ENCODE peak calls at places on chromosomes 1 and 21, in six cellular contexts. H is suprapubic skin, M is sigmoid colon, W is ovary, D is transverse colon, X is tibial nerve. A is an unnamed sample.
A peak's percentile ranks its signal among the peaks of the same experiment; 100 is the strongest.

GRCh38 chr1:220768127-220768601 is 18.5 kb upstream of the MTARC1 start:
- DNase-seq in D (no peak), M (no peak), X (no peak), H (no peak), W (no peak), A (peak; percentile 62)

GRCh38 chr1:48851638-48852037 is 74.9 kb upstream of the BEND5 start:
- DNase-seq in M (no peak), X (no peak), W (no peak), H (no peak), D (no peak), A (no peak)

GRCh38 chr1:206769331-206769731 is 1.2 kb upstream of the IL19 start:
- DNase-seq in X (no peak), H (no peak), D (peak; percentile 35), W (no peak), M (no peak), A (peak; percentile 34)

GRCh38 chr21:41583274-41583790 is 75.4 kb upstream of the TMPRSS2 start:
- DNase-seq in D (no peak), W (no peak), H (no peak), M (no peak), X (no peak), A (peak; percentile 93)

GRCh38 chr1:21124846-21125245 is 51.9 kb downstream of the EIF4G3 start:
- DNase-seq in H (no peak), D (no peak), X (no peak), M (no peak), W (no peak), A (no peak)

GRCh38 chr1:117735045-117735992 is 129.5 kb downstream of the TENT5C start:
- DNase-seq in D (peak; percentile 52), W (peak; percentile 43), X (no peak), M (no peak), H (no peak), A (peak; percentile 43)

GRCh38 chr21:41612674-41613250 is 104.8 kb upstream of the TMPRSS2 start:
- DNase-seq in X (peak; percentile 64), M (peak; percentile 91), W (peak; percentile 75), H (peak; percentile 91), D (peak; percentile 57), A (peak; percentile 65)

GRCh38 chr1:164640673-164641352 is 81.8 kb downstream of the PBX1 start:
- DNase-seq in D (no peak), M (no peak), X (no peak), H (no peak), W (no peak), A (peak; percentile 43)

GRCh38 chr1:43309626-43310025 is 8.8 kb downstream of the TIE1 start:
- DNase-seq in X (no peak), M (peak; percentile 35), D (no peak), H (no peak), W (no peak), A (no peak)

GRCh38 chr1:161162052-161162451 is 2.8 kb downstream of the USP21 start:
- DNase-seq in M (no peak), D (no peak), X (no peak), W (no peak), H (peak; percentile 34), A (no peak)
- TF ChIP-seq EP300 in M (no peak), D (no peak), X (no peak), W (no peak), H (no peak), A (no peak)

GRCh38 chr1:247862756-247863155 is 5.8 kb downstream of the TRIM58 start:
- DNase-seq in H (no peak), M (no peak), W (no peak), D (no peak), X (no peak), A (no peak)

GRCh38 chr1:247854899-247855545 is 2.0 kb upstream of the TRIM58 start:
- DNase-seq in D (no peak), X (no peak), W (no peak), M (no peak), H (no peak), A (no peak)

GRCh38 chr1:247857986-247858356 is 984 bp downstream of the TRIM58 start:
- DNase-seq in D (no peak), X (no peak), M (no peak), H (no peak), W (no peak), A (no peak)

GRCh38 chr1:247855911-247856310 is 1.1 kb upstream of the TRIM58 start:
- DNase-seq in D (no peak), H (no peak), W (no peak), X (no peak), M (no peak), A (no peak)

GRCh38 chr1:247857069-247857985 is at the start of gene TRIM58:
- DNase-seq in D (peak; percentile 87), X (no peak), M (peak; percentile 73), H (peak; percentile 69), W (no peak), A (peak; percentile 69)
- H3K4me3 ChIP-seq in D (peak within 1 kb of the TSS; percentile 51), X (peak within 1 kb of the TSS; percentile 28), M (peak within 1 kb of the TSS; percentile 50), H (peak within 1 kb of the TSS; percentile 50), W (peak within 1 kb of the TSS; percentile 39), A (peak within 1 kb of the TSS; percentile 34)

GRCh38 chr21:42883921-42884320 is 4.6 kb upstream of the WDR4 start:
- DNase-seq in M (no peak), X (no peak), W (no peak), D (no peak), H (no peak), A (no peak)

GRCh38 chr21:42880352-42880751 is 1.0 kb upstream of the WDR4 start:
- DNase-seq in M (no peak), X (no peak), W (no peak), H (no peak), D (no peak), A (no peak)

GRCh38 chr21:42878678-42878992 is 704 bp downstream of the WDR4 start:
- DNase-seq in W (no peak), M (no peak), D (no peak), H (no peak), X (no peak), A (no peak)

DNA sequence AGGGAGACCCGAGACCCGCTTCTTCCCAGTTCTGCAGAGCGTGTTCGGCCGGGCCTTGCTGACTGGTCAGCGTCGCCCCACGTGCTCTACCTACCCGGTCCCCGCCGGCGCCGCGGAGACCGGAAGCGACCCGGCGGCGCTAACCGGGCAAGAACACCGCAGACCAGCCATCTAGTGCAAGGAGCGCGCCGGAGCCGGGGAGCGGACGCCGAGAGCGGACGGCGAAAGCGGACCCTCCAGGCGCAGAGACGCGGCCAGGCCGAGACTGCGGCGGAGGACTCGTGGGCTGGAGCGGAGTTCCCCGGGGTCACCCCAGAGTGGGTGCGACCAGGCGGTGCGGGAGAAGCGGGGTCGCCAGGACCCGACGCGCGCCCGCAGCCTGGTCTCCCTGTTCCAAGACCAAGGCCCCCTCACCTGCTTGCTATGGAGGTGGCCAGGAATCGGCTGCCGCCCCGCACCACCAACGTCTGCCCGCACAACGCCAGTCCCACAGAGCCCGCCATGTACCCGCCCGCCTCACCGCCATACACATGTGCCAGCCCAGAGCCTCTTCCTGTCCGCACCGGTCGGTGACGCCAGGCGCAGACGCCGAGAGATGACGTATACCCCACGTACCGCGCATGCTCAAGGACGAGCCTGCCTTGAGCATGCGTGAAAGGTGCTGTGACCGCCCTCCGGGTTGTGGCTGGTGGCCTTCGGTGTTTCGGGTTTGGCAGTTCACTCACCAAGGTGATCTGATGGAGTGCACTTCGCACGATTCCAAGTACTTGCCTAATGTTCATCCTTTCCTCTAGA is at the start of gene WDR4:
- DNase-seq in H (peak; percentile 98), M (peak; percentile 98), W (peak; percentile 98), D (peak; percentile 99), X (peak; percentile 95), A (peak; percentile 98)
- TF ChIP-seq POLR2A in H (peak; percentile 26), M (peak; percentile 64), W (peak; percentile 83), D (peak; percentile 88), X (peak; percentile 74), A (peak; percentile 74)

DNA sequence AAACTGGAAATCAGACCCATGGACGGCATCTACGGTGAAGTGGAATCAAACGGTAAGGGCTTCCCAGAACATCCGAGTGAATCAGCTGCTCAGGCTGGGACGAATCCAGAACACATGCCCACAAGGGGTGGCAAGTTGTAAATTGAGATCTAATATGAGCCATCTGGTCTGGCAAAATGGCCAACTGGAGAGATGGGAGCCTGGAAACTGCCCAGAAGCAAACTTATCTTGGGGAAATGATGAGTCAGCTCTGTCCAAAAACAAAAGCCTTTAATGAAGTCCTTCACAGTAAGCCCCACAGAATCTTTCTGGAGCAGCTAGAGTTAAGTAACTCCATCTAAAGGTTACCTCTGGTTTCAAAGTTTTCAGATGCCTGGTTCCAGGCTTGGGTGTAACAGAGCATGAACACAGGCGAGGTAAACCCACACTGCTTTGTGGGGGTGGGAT is 10.6 kb upstream of the SRP9 start:
- DNase-seq in W (peak; percentile 77), X (no peak), D (peak; percentile 33), H (peak; percentile 58), M (peak; percentile 89), A (peak; percentile 23)
- TF ChIP-seq EP300 in W (no peak), X (no peak), D (peak; percentile 21), H (no peak), M (no peak), A (no peak)

GRCh38 chr1:183830389-183830788 is 25.5 kb downstream of the RGL1 start:
- DNase-seq in X (no peak), D (no peak), H (no peak), M (no peak), W (no peak), A (no peak)

GRCh38 chr1:183834568-183834967 is 29.6 kb downstream of the RGL1 start:
- DNase-seq in D (no peak), H (no peak), X (no peak), M (peak; percentile 77), W (no peak), A (no peak)

GRCh38 chr1:183827801-183828200 is 22.9 kb downstream of the RGL1 start:
- DNase-seq in H (no peak), M (no peak), X (no peak), D (no peak), W (no peak), A (no peak)

GRCh38 chr1:183832472-183832871 is 27.6 kb downstream of the RGL1 start:
- DNase-seq in W (no peak), D (no peak), H (no peak), M (no peak), X (no peak), A (no peak)

DNA sequence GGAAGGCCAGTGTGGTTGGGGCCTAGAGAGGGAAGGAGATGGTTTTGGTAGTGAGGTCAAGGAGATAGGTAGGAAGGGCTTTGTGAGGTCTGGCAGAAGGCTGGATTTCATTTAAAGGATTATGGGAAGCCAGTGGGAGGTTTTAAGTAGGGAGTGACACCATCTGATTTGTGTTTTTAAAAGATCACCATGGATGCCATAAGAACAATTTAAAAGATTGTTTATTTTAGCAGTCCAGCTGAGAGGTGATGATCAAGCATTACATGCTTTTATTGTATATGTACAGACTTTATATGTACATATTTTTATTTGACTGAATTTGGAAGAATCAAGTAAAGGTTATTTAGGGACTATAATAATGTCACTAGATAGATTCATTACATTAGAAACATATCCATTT is 26.4 kb downstream of the RGL1 start:
- DNase-seq in M (no peak), W (no peak), X (no peak), D (no peak), H (no peak), A (no peak)
- H3K4me3 ChIP-seq in M (no peak overlapping the region), W (no peak overlapping the region), X (no peak overlapping the region), D (no peak overlapping the region), H (no peak overlapping the region), A (no peak overlapping the region)

GRCh38 chr1:33348676-33349080 is 27.8 kb upstream of the A3GALT2 start:
- DNase-seq in M (peak; percentile 65), X (no peak), D (no peak), H (no peak), W (no peak), A (no peak)
- TF ChIP-seq POLR2A in M (no peak), X (no peak), D (no peak), H (no peak), W (no peak), A (no peak)